ENCODE peak calls at places on chromosomes 7 and 10, in nine cellular contexts. D, W, F, U, A, K, J, O and M are unnamed samples.

GRCh38 chr7:70710011-70710480 is 421.9 kb upstream of the GALNT17 start:
- DNase-seq in U (no peak), A (no peak), F (peak), D (no peak), O (peak), J (peak), W (no peak), K (peak), M (peak)

GRCh38 chr10:115093286-115093775 is at the start of gene ATRNL1:
- DNase-seq in A (no peak), O (no peak), K (no peak), D (no peak), F (peak), U (peak), J (no peak), W (peak), M (peak)

GRCh38 chr7:82050792-82051191 is 280.9 kb upstream of the HGF start:
- DNase-seq in D (no peak), O (peak), K (peak), U (no peak), F (peak), J (peak), W (no peak), A (peak), M (peak)

GRCh38 chr7:137760111-137760510 is 86.7 kb downstream of the DGKI start:
- DNase-seq in D (no peak), W (no peak), K (no peak), A (no peak), F (peak), O (peak), J (no peak), U (no peak), M (no peak)

GRCh38 chr7:69749358-69749757 is 151.1 kb downstream of the AUTS2 start:
- DNase-seq in J (no peak), W (no peak), F (peak), U (no peak), K (no peak), A (no peak), O (no peak), D (no peak), M (no peak)

GRCh38 chr7:55432937-55433784 is 68.0 kb downstream of the LANCL2 start:
- DNase-seq in W (no peak), A (no peak), U (no peak), K (no peak), J (no peak), D (no peak), O (peak), F (peak), M (peak)

GRCh38 chr7:124443762-124444161 is 321.8 kb downstream of the GPR37 start:
- DNase-seq in J (no peak), A (no peak), U (no peak), W (no peak), D (no peak), F (no peak), O (no peak), K (no peak), M (no peak)

GRCh38 chr7:4824120-4824775 is 37.6 kb downstream of the PAPOLB start:
- DNase-seq in D (no peak), A (no peak), J (no peak), W (no peak), K (no peak), O (no peak), U (no peak), F (no peak), M (no peak)

DNA sequence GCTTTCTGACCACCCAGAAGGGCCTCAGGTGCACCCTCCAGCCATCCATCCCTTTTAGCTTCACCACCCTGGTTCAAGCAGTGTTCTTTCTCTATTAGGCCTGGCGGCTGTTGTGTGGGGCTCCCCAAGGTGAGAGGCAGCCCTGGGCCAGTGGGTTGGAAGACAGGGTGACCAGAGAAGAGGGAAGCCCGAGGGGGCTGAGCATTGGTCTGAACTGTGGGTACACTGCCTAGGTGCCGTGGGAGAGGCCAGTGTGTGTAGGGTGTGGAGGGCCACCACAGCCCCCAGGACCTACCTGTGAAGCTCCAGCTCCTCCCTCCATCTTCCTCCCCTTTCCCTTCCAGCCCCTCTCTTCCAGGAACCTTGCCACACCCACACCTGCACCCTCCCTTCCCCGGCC is 9.1 kb upstream of the MTPAP start:
- DNase-seq in K (no peak), O (no peak), D (no peak), U (no peak), F (no peak), A (no peak), W (no peak), J (no peak), M (no peak)
- H3K4me3 ChIP-seq in K (no peak), O (no peak), D (no peak), U (no peak), F (no peak), A (no peak), W (no peak), J (no peak), M (no peak)

DNA sequence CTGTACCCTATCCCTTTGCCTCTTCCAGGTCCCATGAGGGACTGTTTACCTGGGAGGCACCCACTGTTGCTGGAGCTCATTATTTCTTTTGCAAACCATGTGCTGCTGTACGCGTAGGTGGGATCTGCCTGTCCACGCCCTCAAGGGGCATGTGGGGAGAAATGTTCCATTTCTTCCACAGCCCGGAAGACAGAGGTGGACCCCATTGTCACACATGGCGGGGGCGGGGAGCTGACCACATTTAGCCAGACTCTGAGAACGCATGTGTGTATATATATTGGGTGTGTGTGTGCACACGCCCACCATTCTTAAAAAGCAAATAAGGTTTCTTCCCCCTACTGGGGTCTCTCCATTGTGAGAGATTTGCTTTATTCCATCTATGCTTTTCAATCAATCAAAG is 2.0 kb downstream of the PLXNA4 start:
- DNase-seq in U (no peak), A (no peak), W (no peak), K (no peak), J (no peak), O (no peak), D (no peak), F (no peak), M (no peak)
- H3K4me3 ChIP-seq in U (no peak), A (no peak), W (no peak), K (no peak), J (no peak), O (no peak), D (no peak), F (no peak), M (no peak)

DNA sequence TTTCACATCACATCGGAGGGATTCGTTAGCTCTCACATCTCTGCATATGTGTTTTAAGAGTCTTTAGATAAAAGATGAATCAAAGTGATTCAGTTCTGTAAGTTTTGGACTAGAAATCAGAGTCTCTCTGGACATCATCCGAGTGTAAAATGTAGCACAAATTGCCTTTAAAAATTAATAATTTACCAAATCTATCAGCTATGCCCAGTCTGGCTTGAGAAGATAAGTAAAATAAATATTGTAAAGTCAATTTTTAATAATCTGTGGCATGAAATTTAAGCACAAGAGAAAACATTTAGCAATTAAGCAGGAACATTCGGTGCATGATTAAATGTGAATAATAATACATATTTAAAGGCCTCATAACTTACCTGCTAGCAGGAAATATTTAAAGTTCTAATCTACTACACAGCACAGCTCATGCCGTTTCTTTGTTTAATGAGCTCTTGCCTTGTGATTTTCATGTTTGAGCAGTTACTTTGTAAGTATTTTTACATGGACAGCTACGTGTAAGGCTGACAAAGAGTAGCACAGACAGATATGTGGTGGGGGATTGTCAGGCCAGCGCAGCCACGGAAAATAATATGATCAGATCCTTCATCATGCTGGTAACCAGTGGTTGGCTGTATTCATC is 317.4 kb downstream of the ADARB2 start:
- DNase-seq in F (no peak), W (no peak), D (no peak), O (no peak), U (no peak), K (no peak), J (no peak), A (no peak), M (no peak)
- H3K4me3 ChIP-seq in F (no peak), W (no peak), D (no peak), O (no peak), U (no peak), K (no peak), J (no peak), A (no peak), M (no peak)

GRCh38 chr7:140398821-140399220 is 491 bp upstream of the SLC37A3 start:
- DNase-seq in K (no peak), J (no peak), F (no peak), A (no peak), O (no peak), W (no peak), D (no peak), U (no peak), M (no peak)
- H3K4me3 ChIP-seq in K (no peak), J (no peak), F (peak), A (no peak), O (no peak), W (no peak), D (no peak), U (no peak), M (no peak)

DNA sequence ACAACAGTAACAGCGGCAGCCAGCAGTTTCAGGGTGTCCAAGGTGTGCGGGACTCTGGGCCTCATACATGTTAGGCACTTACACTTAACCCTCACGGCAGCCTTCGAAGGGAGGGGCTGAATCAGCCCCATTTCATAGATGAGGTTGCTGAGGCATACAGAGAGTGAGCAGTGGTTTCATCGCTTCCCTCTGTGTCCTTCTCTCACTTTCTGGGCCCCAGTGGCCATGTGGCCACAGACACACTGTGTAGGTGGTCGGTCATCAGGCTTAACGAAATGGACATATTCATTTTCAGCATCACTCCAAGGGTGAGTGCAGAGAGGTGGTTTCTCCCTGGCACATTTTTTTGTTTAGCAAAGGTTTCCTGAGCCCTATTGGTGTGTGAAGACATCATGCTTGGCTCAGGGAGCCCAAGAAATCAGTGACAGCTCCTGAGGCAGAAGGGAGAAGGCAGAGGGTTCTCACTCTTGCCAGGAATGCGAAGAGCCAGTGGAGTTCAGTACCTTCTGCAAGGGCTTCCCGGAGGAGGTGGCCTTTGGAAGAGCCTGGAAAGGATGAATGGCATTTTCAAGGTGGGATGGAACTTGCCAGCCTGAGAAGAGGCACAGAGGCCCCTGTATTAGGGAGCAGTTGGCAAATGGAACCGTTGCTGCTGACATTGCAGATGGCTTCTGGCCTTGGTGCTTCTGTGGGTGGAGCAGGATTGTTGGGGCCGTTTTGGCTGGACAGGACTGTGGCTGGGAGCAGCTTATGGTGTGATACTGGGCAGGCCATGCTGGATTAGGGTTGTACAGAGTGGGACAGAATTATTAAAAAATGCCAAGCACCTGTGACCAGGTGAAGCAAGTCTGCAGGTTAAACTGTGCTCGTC is 61.7 kb upstream of the PPIF start:
- DNase-seq in A (no peak), K (no peak), O (no peak), F (no peak), D (no peak), J (no peak), W (no peak), U (no peak), M (no peak)
- H3K4me3 ChIP-seq in A (no peak), K (no peak), O (no peak), F (no peak), D (no peak), J (no peak), W (no peak), U (no peak), M (no peak)